ENCODE peak calls at places on chromosomes 2 and 18, in four cellular contexts. One of them, this sample, is unnamed.

GRCh38 chr18:43007365-43007764 is 108.1 kb downstream of the RIT2 start:
- DNase-seq in germinal center: no peak
- DNase-seq in neural progenitor cell: no peak
- DNase-seq in ELR: no peak
- DNase-seq in this sample: no peak

GRCh38 chr2:226619707-226620106 is 179.9 kb downstream of the IRS1 start:
- DNase-seq in germinal center: no peak
- DNase-seq in neural progenitor cell: no peak
- DNase-seq in ELR: no peak
- DNase-seq in this sample: no peak

GRCh38 chr2:46857871-46858696 is 57.5 kb downstream of the MCFD2 start:
- DNase-seq in germinal center: no peak
- DNase-seq in neural progenitor cell: no peak
- DNase-seq in ELR: peak; percentile 80
- DNase-seq in this sample: no peak

GRCh38 chr2:15120578-15120977 is 440.6 kb downstream of the NBAS start:
- DNase-seq in germinal center: no peak
- DNase-seq in neural progenitor cell: no peak
- DNase-seq in ELR: no peak
- DNase-seq in this sample: no peak

GRCh38 chr2:127580167-127581049 is 44.9 kb downstream of the MYO7B start:
- DNase-seq in germinal center: no peak
- DNase-seq in neural progenitor cell: no peak
- DNase-seq in ELR: no peak
- DNase-seq in this sample: no peak

GRCh38 chr2:127641846-127642510 is 4.0 kb upstream of the GPR17 start:
- DNase-seq in germinal center: peak; percentile 47
- DNase-seq in neural progenitor cell: no peak
- DNase-seq in ELR: no peak
- DNase-seq in this sample: no peak

GRCh38 chr2:209240204-209240603 is 183.6 kb upstream of the MAP2 start:
- DNase-seq in germinal center: no peak
- DNase-seq in neural progenitor cell: no peak
- DNase-seq in ELR: no peak
- DNase-seq in this sample: no peak

GRCh38 chr2:183991973-183992372 is 606.4 kb upstream of the ZNF804A start:
- DNase-seq in germinal center: no peak
- DNase-seq in neural progenitor cell: no peak
- DNase-seq in ELR: peak; percentile 44
- DNase-seq in this sample: no peak

GRCh38 chr2:163667064-163667887 is 68.5 kb downstream of the FIGN start:
- DNase-seq in germinal center: no peak
- DNase-seq in neural progenitor cell: no peak
- DNase-seq in ELR: peak; percentile 92
- DNase-seq in this sample: no peak

GRCh38 chr2:8027387-8027786 is 654.5 kb upstream of the ID2 start:
- DNase-seq in germinal center: no peak
- DNase-seq in neural progenitor cell: no peak
- DNase-seq in ELR: no peak
- DNase-seq in this sample: no peak

GRCh38 chr2:14256890-14257289 is 375.6 kb upstream of the LRATD1 start:
- DNase-seq in germinal center: no peak
- DNase-seq in neural progenitor cell: peak; percentile 25
- DNase-seq in ELR: peak; percentile 53
- DNase-seq in this sample: no peak

GRCh38 chr2:3785220-3785889 is 82.0 kb downstream of the DCDC2C start:
- DNase-seq in germinal center: no peak
- DNase-seq in neural progenitor cell: no peak
- DNase-seq in ELR: peak; percentile 30
- DNase-seq in this sample: no peak

GRCh38 chr2:69704446-69704845 is 37.5 kb upstream of the ANXA4 start:
- DNase-seq in germinal center: no peak
- DNase-seq in neural progenitor cell: no peak
- DNase-seq in ELR: no peak
- DNase-seq in this sample: no peak

GRCh38 chr2:20796374-20796791 is 26.5 kb downstream of the LDAH start:
- DNase-seq in germinal center: no peak
- DNase-seq in neural progenitor cell: no peak
- DNase-seq in ELR: no peak
- DNase-seq in this sample: no peak

GRCh38 chr2:121075006-121075545 is 209.9 kb downstream of the TFCP2L1 start:
- DNase-seq in germinal center: peak; percentile 29
- DNase-seq in neural progenitor cell: peak; percentile 70
- DNase-seq in ELR: peak; percentile 99
- DNase-seq in this sample: no peak

This sample was measured in MM.1S.